ENCODE peak calls at places on chromosomes 11 and 22, in five cellular contexts. P, J, C, G and K are unnamed samples. For H3K4me1 and H3K9me3, the result is how much of the 10 kb centered on the place peaks cover.

GRCh38 chr11:107705027-107705426 is 6.8 kb downstream of the SLN start:
- DNase-seq in P (no peak), J (no peak), C (no peak), G (no peak), K (no peak)

GRCh38 chr11:124586247-124586860 is 16.6 kb downstream of the OR8A1 start:
- DNase-seq in P (no peak), J (peak), C (peak), G (no peak), K (peak)

GRCh38 chr22:45318558-45319318 is 9.0 kb downstream of the FAM118A start:
- DNase-seq in P (no peak), J (no peak), C (no peak), G (no peak), K (no peak)

GRCh38 chr11:94880216-94880615 is 93.1 kb downstream of the CWC15 start:
- DNase-seq in P (no peak), J (no peak), C (no peak), G (peak), K (no peak)

GRCh38 chr11:120827820-120828219 is 196.1 kb upstream of the TBCEL start:
- DNase-seq in P (no peak), J (no peak), C (no peak), G (no peak), K (no peak)

GRCh38 chr11:14636119-14636518 is 7.5 kb upstream of the PDE3B start:
- DNase-seq in P (no peak), J (no peak), C (no peak), G (no peak), K (no peak)

GRCh38 chr11:125053167-125053566 is 9.9 kb upstream of the SLC37A2 start:
- DNase-seq in P (no peak), J (no peak), C (no peak), G (no peak), K (no peak)

GRCh38 chr11:73875380-73875779 is 1.3 kb downstream of the COA4 start:
- DNase-seq in P (no peak), J (no peak), C (no peak), G (no peak), K (no peak)

GRCh38 chr22:46775789-46776485 is 13.5 kb downstream of the TBC1D22A start:
- DNase-seq in P (peak), J (no peak), C (no peak), G (no peak), K (no peak)

GRCh38 chr11:68295940-68296339 is 16.5 kb upstream of the LRP5 start:
- DNase-seq in P (no peak), J (no peak), C (peak), G (no peak), K (no peak)

GRCh38 chr11:122895591-122895990 is 13.0 kb downstream of the JHY start:
- DNase-seq in P (no peak), J (no peak), C (no peak), G (no peak), K (no peak)

GRCh38 chr22:43993072-43993760 is 30.9 kb upstream of the PARVB start:
- DNase-seq in P (no peak), J (no peak), C (peak), G (no peak), K (no peak)

GRCh38 chr22:37105154-37105553 is 4.4 kb downstream of the TMPRSS6 start:
- DNase-seq in P (no peak), J (no peak), C (no peak), G (no peak), K (no peak)

GRCh38 chr11:60942970-60943565 is 8.9 kb downstream of the SLC15A3 start:
- DNase-seq in P (no peak), J (no peak), C (no peak), G (peak), K (no peak)

GRCh38 chr22:35777335-35777975 is 59.8 kb downstream of the APOL5 start:
- DNase-seq in P (no peak), J (no peak), C (no peak), G (peak), K (no peak)

GRCh38 chr11:35794850-35795249 is 132.3 kb downstream of the TRIM44 start:
- DNase-seq in P (no peak), J (no peak), C (no peak), G (peak), K (no peak)

GRCh38 chr22:23211622-23212021 is 31.3 kb downstream of the BCR start:
- DNase-seq in P (peak), J (no peak), C (peak), G (no peak), K (no peak)

GRCh38 chr11:16799890-16800289 is 61.4 kb downstream of the C11orf58 start:
- DNase-seq in P (no peak), J (no peak), C (no peak), G (no peak), K (no peak)

GRCh38 chr11:69524991-69525411 is 43.5 kb downstream of the LINC01488 start:
- DNase-seq in P (no peak), J (peak), C (peak), G (no peak), K (no peak)

GRCh38 chr11:952406-953385 is 27.0 kb downstream of the AP2A2 start:
- DNase-seq in P (peak), J (peak), C (no peak), G (no peak), K (no peak)

GRCh38 chr11:1854132-1854948 is 1.5 kb downstream of the LSP1 start:
- DNase-seq in P (peak), J (no peak), C (no peak), G (no peak), K (no peak)

GRCh38 chr11:561148-562003 is 606 bp downstream of the RASSF7 start:
- DNase-seq in P (peak), J (peak), C (peak), G (peak), K (no peak)

GRCh38 chr11:3056296-3057068 is 741 bp downstream of the CARS1 start:
- DNase-seq in P (peak), J (peak), C (no peak), G (no peak), K (no peak)

GRCh38 chr22:19201858-19202798 is 23.6 kb upstream of the SLC25A1 start:
- DNase-seq in P (no peak), J (no peak), C (no peak), G (no peak), K (no peak)

GRCh38 chr11:2686360-2687222 is 13.2 kb downstream of the KCNQ1OT1 start:
- DNase-seq in P (peak), J (peak), C (no peak), G (no peak), K (no peak)

GRCh38 chr11:134034496-134035381 is 34.1 kb upstream of the JAM3 start:
- DNase-seq in P (no peak), J (peak), C (no peak), G (peak), K (no peak)

GRCh38 chr11:27296406-27296994 is 66.5 kb downstream of the CCDC34 start:
- DNase-seq in P (no peak), J (no peak), C (no peak), G (no peak), K (no peak)

GRCh38 chr11:117010808-117011540 is 87.3 kb downstream of the SIK3 start:
- DNase-seq in P (no peak), J (no peak), C (no peak), G (peak), K (no peak)

GRCh38 chr11:33835143-33835878 is 56.6 kb downstream of the LMO2 start:
- DNase-seq in P (no peak), J (no peak), C (no peak), G (peak), K (no peak)

GRCh38 chr11:69442807-69443137 is 38.7 kb upstream of the LINC01488 start:
- DNase-seq in P (peak), J (peak), C (peak), G (no peak), K (no peak)

GRCh38 chr11:94521684-94522083 is 9.4 kb downstream of the C11orf97 start:
- DNase-seq in P (no peak), J (no peak), C (no peak), G (no peak), K (no peak)

GRCh38 chr11:87290304-87290922 is 252.7 kb downstream of the TMEM135 start:
- DNase-seq in P (no peak), J (no peak), C (no peak), G (no peak), K (no peak)

GRCh38 chr11:61924016-61924360 is 6.6 kb upstream of the RAB3IL1 start:
- DNase-seq in P (no peak), J (no peak), C (no peak), G (no peak), K (no peak)

GRCh38 chr11:101466352-101466751 is 117.5 kb downstream of the TRPC6 start:
- DNase-seq in P (no peak), J (no peak), C (no peak), G (no peak), K (no peak)

GRCh38 chr11:134069426-134069921 is 602 bp downstream of the JAM3 start:
- DNase-seq in P (no peak), J (no peak), C (no peak), G (no peak), K (no peak)

GRCh38 chr11:10481567-10482349 is 26.7 kb downstream of the AMPD3 start:
- DNase-seq in P (no peak), J (no peak), C (no peak), G (no peak), K (no peak)

GRCh38 chr11:10480760-10481159 is 25.7 kb downstream of the AMPD3 start:
- DNase-seq in P (no peak), J (no peak), C (no peak), G (no peak), K (no peak)

GRCh38 chr11:10483584-10483983 is 28.5 kb downstream of the AMPD3 start:
- DNase-seq in P (no peak), J (no peak), C (no peak), G (no peak), K (no peak)

GRCh38 chr11:10484461-10485180 is 29.6 kb downstream of the AMPD3 start:
- DNase-seq in P (no peak), J (no peak), C (no peak), G (no peak), K (no peak)

GRCh38 chr11:10483174-10483573 is 28.1 kb downstream of the AMPD3 start:
- DNase-seq in P (no peak), J (no peak), C (no peak), G (no peak), K (no peak)
- H3K4me1 ChIP-seq in P (under half), J (under half), C (under half), G (under half), K (under half)

GRCh38 chr11:47406896-47407745 is 1.3 kb upstream of the SLC39A13 start:
- DNase-seq in P (peak), J (no peak), C (no peak), G (no peak), K (no peak)
- H3K9me3 ChIP-seq in P (under half), J (under half), C (under half), G (under half), K (under half)

DNA sequence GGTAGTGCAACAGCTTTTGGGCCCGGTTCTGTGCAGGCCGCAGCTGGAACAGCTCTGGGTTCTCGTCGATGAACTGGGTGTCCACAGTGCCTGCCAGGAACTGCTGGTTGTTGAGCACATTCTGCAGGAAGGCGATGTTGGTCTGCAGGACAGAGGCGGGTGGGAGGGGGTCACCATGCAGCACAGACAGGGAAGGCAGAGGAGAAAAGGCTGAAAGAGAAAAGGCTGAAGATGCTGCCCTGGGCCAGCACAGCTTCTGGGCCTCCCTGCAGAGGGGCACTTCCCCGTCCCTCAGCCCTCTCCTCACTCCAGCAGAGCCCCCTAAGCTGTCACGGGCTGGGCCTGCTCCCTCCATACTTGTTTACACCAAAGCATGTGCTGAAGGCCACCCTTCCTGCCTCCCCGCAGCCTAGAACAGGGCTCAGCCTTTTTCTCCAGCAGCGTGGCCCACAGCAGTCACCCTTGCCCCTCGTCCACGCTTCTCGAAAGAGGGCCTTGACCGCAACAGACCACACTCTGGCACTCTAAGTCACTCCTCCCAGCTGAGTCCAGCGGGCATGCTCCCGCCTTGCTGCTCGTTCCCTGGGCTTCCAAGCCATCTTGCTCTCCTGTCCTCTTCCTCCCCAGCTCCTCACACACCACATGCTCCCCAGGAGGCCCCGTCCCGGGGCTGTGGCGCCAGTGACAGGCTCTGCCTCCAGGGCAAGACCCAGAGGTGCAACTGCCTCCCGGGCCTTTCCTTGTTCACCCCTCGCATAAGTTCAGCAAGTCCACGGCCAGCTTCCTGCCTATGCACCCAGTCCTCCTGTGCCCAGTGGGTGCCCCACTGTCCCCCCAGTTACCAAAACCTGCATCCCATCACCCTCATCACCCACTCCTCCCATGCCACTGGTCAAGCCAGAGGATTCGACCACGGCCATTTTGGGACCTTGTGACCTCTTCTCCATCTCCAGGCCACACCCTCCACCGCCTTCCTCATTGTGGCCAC is 3.3 kb upstream of the LRFN4 start:
- DNase-seq in P (peak), J (no peak), C (peak), G (no peak), K (no peak)
- H3K4me1 ChIP-seq in P (under half), J (under half), C (under half), G (under half), K (under half)

DNA sequence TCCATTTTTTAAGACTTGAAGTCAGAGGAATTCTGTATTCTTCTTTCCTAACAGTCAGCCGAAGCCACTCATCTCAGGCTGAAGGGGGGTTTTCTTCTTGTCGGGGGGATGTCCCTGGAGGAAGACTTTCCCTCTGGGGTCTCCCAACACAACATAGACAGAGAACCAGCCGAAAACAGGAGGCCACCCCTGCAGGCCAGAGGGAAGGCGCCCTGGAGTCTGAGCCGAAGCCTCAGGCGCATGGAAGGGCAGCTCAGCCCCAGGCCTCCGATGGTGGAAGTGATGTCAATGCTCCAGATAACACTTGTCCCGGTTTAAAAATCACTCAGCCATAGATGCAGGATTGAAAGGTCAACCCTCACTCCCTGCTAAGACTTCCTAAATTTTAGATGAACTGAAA is 1393.0 kb downstream of the TBC1D22A start:
- DNase-seq in P (no peak), J (no peak), C (no peak), G (no peak), K (no peak)
- H3K9me3 ChIP-seq in P (under half), J (under half), C (under half), G (under half), K (under half)

GRCh38 chr11:78295347-78295746 is 106.6 kb downstream of the USP35 start:
- DNase-seq in P (no peak), J (no peak), C (no peak), G (no peak), K (no peak)
- H3K4me1 ChIP-seq in P (under half), J (under half), C (under half), G (under half), K (under half)

GRCh38 chr22:49886346-49887073 is 31.7 kb downstream of the ALG12 start:
- DNase-seq in P (no peak), J (no peak), C (no peak), G (no peak), K (no peak)
- H3K9me3 ChIP-seq in P (under half), J (under half), C (under half), G (under half), K (under half)

GRCh38 chr22:31652129-31652528 is 9.9 kb downstream of the PISD start:
- DNase-seq in P (no peak), J (no peak), C (no peak), G (no peak), K (no peak)
- H3K4me1 ChIP-seq in P (under half), J (under half), C (under half), G (under half), K (under half)

DNA sequence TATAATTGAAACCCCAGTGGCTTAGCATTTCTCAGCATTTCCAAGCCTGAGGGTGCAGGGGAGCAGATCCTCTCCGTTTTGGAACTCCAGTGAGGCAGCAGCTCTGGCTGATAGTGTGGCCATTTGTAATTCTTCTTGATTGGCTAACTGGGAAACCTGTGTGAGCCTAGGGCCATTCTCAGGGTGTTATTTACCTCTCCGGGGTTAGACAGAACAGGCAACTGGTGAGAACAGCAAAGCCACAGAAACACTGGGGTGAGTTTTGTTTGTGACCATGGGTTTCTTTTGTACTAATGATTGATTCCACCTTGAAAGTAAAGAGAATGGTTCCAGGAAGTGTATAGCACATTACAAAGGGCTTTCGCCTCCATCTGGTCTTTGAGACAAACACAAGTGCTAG is 2.4 kb upstream of the OR4X2 start:
- DNase-seq in P (no peak), J (no peak), C (no peak), G (no peak), K (no peak)
- H3K9me3 ChIP-seq in P (under half), J (under half), C (under half), G (under half), K (under half)